ENCODE peak calls at places on chromosomes 16 and 17, in four cellular contexts. Q, A, P and R are unnamed samples. For H3K9me3, the result is how much of the 10 kb centered on the place peaks cover.

GRCh38 chr17:66793810-66794209 is 41.1 kb upstream of the CACNG5 start:
- DNase-seq in P (no peak), A (no peak), Q (no peak), R (no peak)

GRCh38 chr17:78918979-78919378 is 6.2 kb downstream of the TIMP2 start:
- DNase-seq in Q (no peak), P (no peak), A (no peak), R (peak)

GRCh38 chr17:72976971-72977767 is 115.3 kb downstream of the SLC39A11 start:
- DNase-seq in Q (peak), P (peak), A (peak), R (peak)

GRCh38 chr17:76567634-76568432 is 17.8 kb downstream of the ST6GALNAC2 start:
- DNase-seq in A (no peak), P (peak), Q (no peak), R (no peak)

GRCh38 chr17:2222301-2222700 is 81.3 kb downstream of the SMG6 start:
- DNase-seq in P (no peak), A (no peak), Q (no peak), R (no peak)

GRCh38 chr17:76500745-76501017 is 542 bp downstream of the RHBDF2 start:
- DNase-seq in P (no peak), Q (no peak), A (no peak), R (no peak)

GRCh38 chr16:55487048-55487803 is 8.2 kb downstream of the MMP2 start:
- DNase-seq in P (peak), A (no peak), Q (peak), R (peak)

GRCh38 chr16:27177031-27177774 is 26.1 kb upstream of the KDM8 start:
- DNase-seq in Q (no peak), A (no peak), P (no peak), R (no peak)

GRCh38 chr16:79571753-79572544 is 28.6 kb downstream of the MAF start:
- DNase-seq in A (no peak), Q (no peak), P (no peak), R (no peak)

GRCh38 chr16:1933097-1933661 is 9.8 kb downstream of the MSRB1 start:
- DNase-seq in Q (no peak), P (no peak), A (no peak), R (no peak)

GRCh38 chr16:65737831-65738230 is 616.0 kb upstream of the CDH11 start:
- DNase-seq in Q (no peak), A (no peak), P (peak), R (no peak)

GRCh38 chr17:55391244-55391757 is 30.3 kb downstream of the MMD start:
- DNase-seq in P (no peak), A (no peak), Q (no peak), R (no peak)

GRCh38 chr17:45229681-45230409 is 8.2 kb downstream of the FMNL1 start:
- DNase-seq in Q (peak), A (peak), P (no peak), R (no peak)

GRCh38 chr16:10558746-10559641 is 21.4 kb downstream of the EMP2 start:
- DNase-seq in Q (peak), A (peak), P (peak), R (peak)

GRCh38 chr16:35197656-35198055 is 1738.2 kb downstream of the TP53TG3F start:
- DNase-seq in P (no peak), Q (no peak), A (no peak), R (no peak)

GRCh38 chr16:35195173-35195863 is 1735.9 kb downstream of the TP53TG3F start:
- DNase-seq in P (no peak), A (no peak), Q (no peak), R (no peak)

GRCh38 chr16:35194681-35195080 is 1735.3 kb downstream of the TP53TG3F start:
- DNase-seq in P (no peak), A (no peak), Q (no peak), R (no peak)

GRCh38 chr16:35195864-35196216 is 1736.4 kb downstream of the TP53TG3F start:
- DNase-seq in A (no peak), Q (no peak), P (no peak), R (no peak)

GRCh38 chr16:35196313-35196712 is 1736.9 kb downstream of the TP53TG3F start:
- DNase-seq in Q (no peak), P (no peak), A (no peak), R (no peak)
- H3K9me3 ChIP-seq in Q (under half), P (under half), A (under half), R (under half)

DNA sequence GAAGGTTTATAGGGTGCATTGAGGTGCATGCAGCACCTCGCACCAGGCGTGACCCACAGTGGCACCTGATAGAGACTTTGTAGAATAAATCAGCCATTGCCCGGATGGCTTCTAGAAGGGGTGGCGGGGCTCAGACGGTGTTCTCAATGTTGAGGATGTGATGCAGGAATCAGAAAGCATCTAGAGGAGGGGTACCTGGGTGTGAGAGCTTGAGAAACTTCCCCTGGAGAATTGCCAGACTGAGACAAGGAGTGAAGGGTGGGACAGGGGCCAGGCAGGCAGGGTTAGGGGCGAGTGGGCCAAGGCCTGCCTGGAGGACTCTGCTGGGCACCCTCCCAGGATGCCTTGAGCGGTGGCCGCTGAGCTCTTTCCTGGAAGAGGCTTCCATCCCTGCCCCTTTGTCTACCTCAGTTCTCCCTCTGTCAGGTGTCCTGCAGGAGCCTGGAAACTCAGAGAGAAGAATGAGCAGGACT is 9.3 kb upstream of the ADGRG1 start:
- DNase-seq in A (no peak), Q (no peak), P (no peak), R (no peak)
- H3K4me3 ChIP-seq in A (no peak), Q (no peak), P (no peak), R (no peak)

DNA sequence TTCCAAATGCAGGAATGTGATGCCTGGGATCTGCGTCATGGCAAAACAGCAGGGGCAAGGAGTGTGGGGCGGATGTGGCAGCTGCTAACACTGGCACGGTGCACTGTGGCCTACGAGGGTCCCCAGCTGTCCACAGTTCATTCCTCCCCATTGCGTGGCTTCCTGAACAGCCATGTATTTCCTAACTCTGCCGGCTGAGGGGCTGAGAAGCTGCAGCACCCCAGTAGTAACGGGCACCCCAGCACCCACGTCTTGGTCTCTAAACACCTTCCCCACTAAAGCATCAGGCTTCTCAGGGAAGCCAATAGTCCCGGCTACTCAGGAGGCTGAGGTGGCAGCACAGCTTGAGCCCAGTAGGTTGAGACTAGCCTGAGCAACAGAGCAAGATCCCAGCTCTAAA is 47.6 kb downstream of the LMF1 start:
- DNase-seq in A (no peak), P (no peak), Q (no peak), R (no peak)
- H3K9me3 ChIP-seq in A (under half), P (under half), Q (under half), R (under half)

GRCh38 chr16:29978564-29979270 is 5.0 kb downstream of the TAOK2 start:
- DNase-seq in Q (no peak), A (no peak), P (no peak), R (peak)

GRCh38 chr16:29975811-29976511 is 2.3 kb downstream of the TAOK2 start:
- DNase-seq in P (no peak), Q (no peak), A (no peak), R (no peak)

GRCh38 chr16:29978081-29978480 is 4.4 kb downstream of the TAOK2 start:
- DNase-seq in A (no peak), P (no peak), Q (no peak), R (no peak)

GRCh38 chr16:29975134-29975538 is 1.5 kb downstream of the TAOK2 start:
- DNase-seq in Q (no peak), P (no peak), A (no peak), R (no peak)

GRCh38 chr16:29977063-29977462 is 3.4 kb downstream of the TAOK2 start:
- DNase-seq in P (no peak), A (no peak), Q (peak), R (no peak)
- H3K4me3 ChIP-seq in P (no peak), A (peak), Q (peak), R (no peak)

GRCh38 chr17:26807024-26807423 is 486.9 kb upstream of the WSB1 start:
- DNase-seq in P (no peak), Q (no peak), A (no peak), R (no peak)

DNA sequence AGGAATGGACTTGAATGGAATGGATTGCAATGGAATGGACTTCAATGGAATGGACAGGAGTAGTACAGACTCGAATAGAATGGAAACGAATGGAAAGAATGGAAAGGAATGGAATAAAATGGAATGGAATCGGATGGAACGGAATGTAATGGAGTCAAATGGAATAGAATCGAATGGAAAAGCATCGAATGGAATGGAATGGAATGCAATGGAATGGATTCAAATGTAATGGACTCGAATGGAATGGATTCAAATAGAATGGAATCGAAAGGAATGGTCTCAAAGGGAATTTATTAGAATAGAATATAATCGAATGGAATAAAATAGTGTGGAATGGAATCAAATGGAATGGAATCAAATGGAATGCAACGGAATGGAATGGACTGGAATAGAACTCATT is 484.9 kb upstream of the WSB1 start:
- DNase-seq in Q (no peak), A (no peak), P (no peak), R (no peak)
- H3K9me3 ChIP-seq in Q (under half), A (under half), P (under half), R (under half)

DNA sequence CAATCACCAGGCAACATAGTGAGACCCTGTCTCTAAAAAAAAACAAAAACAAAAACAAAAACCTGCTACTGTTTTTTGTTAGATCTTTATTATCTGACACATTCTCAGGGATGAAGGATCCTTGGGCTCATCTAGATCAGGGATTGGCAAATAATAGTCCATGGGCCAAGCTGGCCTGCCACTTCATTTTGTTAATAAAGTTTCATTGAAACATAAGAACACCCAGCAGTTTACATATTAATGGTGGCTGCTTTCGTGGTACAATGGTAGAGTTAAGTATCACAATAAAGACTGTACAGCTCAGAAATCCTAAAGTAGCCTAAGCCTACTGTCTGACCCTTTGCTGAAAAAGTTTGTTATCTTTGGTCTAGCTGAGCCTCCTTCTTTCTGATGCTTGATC is 32.9 kb upstream of the CLEC18A start:
- DNase-seq in Q (no peak), A (no peak), P (no peak), R (no peak)
- H3K4me3 ChIP-seq in Q (no peak), A (no peak), P (no peak), R (no peak)

GRCh38 chr17:70577456-70577855 is 408.1 kb downstream of the KCNJ2 start:
- DNase-seq in P (peak), A (no peak), Q (no peak), R (no peak)

GRCh38 chr17:70582777-70583176 is 413.4 kb downstream of the KCNJ2 start:
- DNase-seq in Q (no peak), P (no peak), A (no peak), R (no peak)

GRCh38 chr17:70584255-70584654 is 414.9 kb downstream of the KCNJ2 start:
- DNase-seq in P (no peak), Q (no peak), A (no peak), R (no peak)

GRCh38 chr17:70581459-70581858 is 412.1 kb downstream of the KCNJ2 start:
- DNase-seq in Q (no peak), A (no peak), P (no peak), R (no peak)
- H3K9me3 ChIP-seq in Q (under half), A (under half), P (under half), R (under half)

DNA sequence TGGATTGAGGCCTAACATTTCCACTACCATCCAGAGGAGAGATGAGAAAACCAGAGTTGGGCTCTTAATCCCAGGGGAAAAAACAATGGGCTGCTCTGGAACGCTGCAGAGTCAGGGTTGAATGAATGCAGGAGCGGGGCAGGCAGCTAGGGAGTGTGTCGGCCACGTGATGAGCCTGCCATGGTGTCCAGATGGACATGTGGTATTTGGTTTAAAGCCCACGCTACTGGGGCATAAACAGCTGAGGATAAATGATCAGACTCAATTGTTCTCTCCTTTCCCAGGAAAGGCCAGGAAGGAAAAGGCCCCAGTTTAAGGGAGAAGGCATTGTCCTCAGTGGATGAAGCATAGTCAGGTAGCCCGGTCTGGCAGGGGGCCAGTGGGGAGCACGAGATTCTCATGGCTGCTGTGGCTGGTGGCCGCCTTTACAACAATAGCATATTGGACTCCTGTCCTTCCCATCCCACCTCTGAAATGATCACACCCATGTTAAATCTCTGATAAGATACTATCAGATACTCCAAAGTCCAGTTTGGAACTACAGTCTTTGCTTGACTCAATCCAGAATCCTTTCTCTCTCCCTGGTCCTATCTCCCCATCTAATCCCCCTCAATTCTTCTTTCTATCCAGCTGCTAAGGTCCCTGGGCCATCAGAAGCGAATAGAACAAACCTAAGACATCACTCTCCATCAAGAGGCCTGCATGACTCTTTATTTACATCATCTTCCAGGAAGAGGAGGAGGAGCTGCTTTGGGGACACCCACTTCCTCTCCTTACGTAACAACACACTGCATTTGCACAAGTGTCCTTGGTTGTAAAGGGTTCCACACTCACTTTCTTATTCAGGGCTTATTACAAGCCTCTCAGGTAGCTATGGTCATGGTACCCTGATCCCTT is 20.4 kb downstream of the CA4 start:
- DNase-seq in Q (peak), P (no peak), A (peak), R (no peak)
- H3K4me3 ChIP-seq in Q (no peak), P (no peak), A (no peak), R (no peak)